ENCODE peak calls at places on chromosomes 16 and 17, in four cellular contexts. S, C, D and F are unnamed samples.
A peak's percentile ranks its signal among the peaks of the same experiment; 100 is the strongest.

GRCh38 chr17:16314189-16314588 is 39.1 kb downstream of the CENPV start:
- DNase-seq in C (no peak), S (no peak), D (no peak), F (no peak)

GRCh38 chr16:81896902-81897301 is 114.4 kb downstream of the SDR42E1 start:
- DNase-seq in C (no peak), D (peak; percentile 23), S (no peak), F (no peak)

GRCh38 chr16:2720719-2721633 is 952 bp upstream of the PRSS27 start:
- DNase-seq in S (peak; percentile 90), D (peak; percentile 78), C (peak; percentile 87), F (peak; percentile 86)

GRCh38 chr17:3998436-3998835 is 34.2 kb upstream of the ATP2A3 start:
- DNase-seq in D (no peak), C (no peak), S (no peak), F (peak; percentile 33)

GRCh38 chr17:732788-733720 is 658 bp downstream of the TLCD3A start:
- DNase-seq in D (peak; percentile 50), S (peak; percentile 39), C (peak; percentile 45), F (no peak)

GRCh38 chr16:9152649-9153501 is 61.4 kb downstream of the HAPSTR1 start:
- DNase-seq in D (no peak), S (no peak), C (no peak), F (no peak)

GRCh38 chr17:66414528-66415175 is 112.2 kb downstream of the PRKCA start:
- DNase-seq in D (peak; percentile 21), S (no peak), C (no peak), F (no peak)

GRCh38 chr17:27430882-27431491 is 25.3 kb upstream of the KSR1 start:
- DNase-seq in S (no peak), C (no peak), D (peak; percentile 25), F (no peak)

GRCh38 chr17:60713619-60714018 is 36.0 kb downstream of the BCAS3 start:
- DNase-seq in D (no peak), S (no peak), C (no peak), F (no peak)

GRCh38 chr17:45451131-45451530 is 18.5 kb upstream of the ARHGAP27 start:
- DNase-seq in S (no peak), C (no peak), D (no peak), F (peak; percentile 44)